ENCODE peak calls at places on chromosomes 4 and X, in four cellular contexts. F is pancreas, X is lower leg skin, N is psoas muscle. Q is an unnamed sample.

GRCh38 chr4:153792893-153793227 is 4.0 kb upstream of the SFRP2 start:
- DNase-seq in F (no peak), X (no peak), N (no peak), Q (no peak)

GRCh38 chr4:39062094-39062493 is at the start of gene KLHL5:
- DNase-seq in F (no peak), X (no peak), N (no peak), Q (no peak)

GRCh38 chr4:112063260-112063659 is 82.0 kb upstream of the FAM241A start:
- DNase-seq in F (no peak), X (no peak), N (no peak), Q (no peak)

GRCh38 chr4:93199492-93199891 is 629.1 kb upstream of the ATOH1 start:
- DNase-seq in F (no peak), X (no peak), N (no peak), Q (no peak)

GRCh38 chrX:129779747-129780146 is at the start of gene SASH3:
- DNase-seq in F (no peak), X (no peak), N (peak; percentile 40), Q (peak; percentile 38)

GRCh38 chr4:26584725-26585124 is 841 bp downstream of the TBC1D19 start:
- DNase-seq in F (no peak), X (no peak), N (no peak), Q (no peak)

GRCh38 chr4:147780137-147780777 is 48.4 kb downstream of the ARHGAP10 start:
- DNase-seq in F (no peak), X (no peak), N (no peak), Q (no peak)

GRCh38 chrX:108053218-108053617 is 8.4 kb downstream of the VSIG1 start:
- DNase-seq in F (no peak), X (no peak), N (no peak), Q (no peak)

GRCh38 chr4:109803924-109804571 is 2.2 kb upstream of the CFI start:
- DNase-seq in F (no peak), X (no peak), N (no peak), Q (peak; percentile 22)

GRCh38 chrX:97039363-97040029 is 155.8 kb downstream of the RPA4 start:
- DNase-seq in F (no peak), X (no peak), N (peak; percentile 10), Q (peak; percentile 38)

GRCh38 chr4:182083681-182084410 is 159.4 kb upstream of the TENM3 start:
- DNase-seq in F (no peak), X (no peak), N (no peak), Q (no peak)

GRCh38 chr4:6275898-6276563 is 6.4 kb downstream of the WFS1 start:
- DNase-seq in F (no peak), X (no peak), N (no peak), Q (no peak)

GRCh38 chr4:150540959-150541360 is 41.0 kb upstream of the MAB21L2 start:
- DNase-seq in F (no peak), X (no peak), N (no peak), Q (no peak)

GRCh38 chr4:40369437-40370278 is 34.5 kb downstream of the CHRNA9 start:
- DNase-seq in F (no peak), X (no peak), N (no peak), Q (peak; percentile 69)

GRCh38 chr4:154332681-154333421 is 158.7 kb downstream of the DCHS2 start:
- DNase-seq in F (peak; percentile 60), X (no peak), N (peak; percentile 19), Q (peak; percentile 23)

GRCh38 chr4:147362868-147363440 is 117.9 kb upstream of the EDNRA start:
- DNase-seq in F (peak; percentile 54), X (no peak), N (peak; percentile 59), Q (peak; percentile 75)

GRCh38 chr4:7625073-7625472 is 190.3 kb upstream of the PSAPL1 start:
- DNase-seq in F (no peak), X (no peak), N (no peak), Q (no peak)

GRCh38 chrX:39212456-39212855 is 411.2 kb downstream of the MID1IP1 start:
- DNase-seq in F (no peak), X (no peak), N (no peak), Q (no peak)

GRCh38 chr4:142282870-142283431 is 563.1 kb downstream of the INPP4B start:
- DNase-seq in F (no peak), X (no peak), N (no peak), Q (no peak)

GRCh38 chr4:95732061-95732460 is 107.8 kb upstream of the PDHA2 start:
- DNase-seq in F (no peak), X (no peak), N (no peak), Q (peak; percentile 19)

GRCh38 chrX:18620349-18620748 is 51.6 kb downstream of the RS1 start:
- DNase-seq in F (no peak), X (no peak), N (no peak), Q (no peak)

GRCh38 chr4:167614866-167615265 is 380.6 kb upstream of the SPOCK3 start:
- DNase-seq in F (no peak), X (no peak), N (no peak), Q (no peak)

GRCh38 chr4:85769009-85769408 is 294.1 kb downstream of the ARHGAP24 start:
- DNase-seq in F (no peak), X (no peak), N (no peak), Q (no peak)

GRCh38 chrX:123432362-123433150 is 248.5 kb downstream of the GRIA3 start:
- DNase-seq in F (no peak), X (no peak), N (no peak), Q (peak; percentile 11)

GRCh38 chrX:40158036-40158706 is 60.4 kb upstream of the BCOR start:
- DNase-seq in F (peak; percentile 75), X (no peak), N (no peak), Q (no peak)

Q was measured in mucosa of gallbladder.